ENCODE peak calls at places on chromosomes 7 and 10, in ten cellular contexts. L, P, E, F, M, C, Q, R, K and U are unnamed samples.

GRCh38 chr7:130379019-130379418 is 1.3 kb upstream of the CPA1 start:
- DNase-seq in M (no peak), E (no peak), R (no peak), P (no peak), C (no peak), F (no peak), K (no peak), L (no peak), Q (no peak), U (no peak)

GRCh38 chr10:8840356-8840755 is 785.9 kb downstream of the GATA3 start:
- DNase-seq in F (no peak), K (no peak), Q (no peak), C (no peak), P (no peak), R (no peak), E (no peak), L (no peak), M (no peak), U (no peak)

GRCh38 chr7:142585425-142585824 is 163.8 kb upstream of the PRSS1 start:
- DNase-seq in L (no peak), Q (no peak), M (no peak), K (no peak), E (no peak), C (no peak), F (no peak), P (no peak), R (no peak), U (no peak)

GRCh38 chr10:63343476-63343875 is 122.3 kb downstream of the JMJD1C start:
- DNase-seq in F (no peak), K (no peak), R (no peak), Q (no peak), E (no peak), L (no peak), P (no peak), C (peak; percentile 25), M (no peak), U (no peak)

GRCh38 chr10:71076473-71077142 is 135.8 kb upstream of the UNC5B start:
- DNase-seq in K (no peak), F (no peak), P (peak; percentile 2), L (no peak), Q (no peak), R (no peak), C (no peak), M (no peak), E (no peak), U (no peak)

GRCh38 chr7:143172354-143172753 is 10.9 kb upstream of the TAS2R39 start:
- DNase-seq in M (no peak), R (no peak), L (peak; percentile 36), Q (no peak), E (no peak), K (no peak), F (peak; percentile 31), P (no peak), C (peak; percentile 25), U (peak; percentile 49)

GRCh38 chr10:112721080-112721698 is 228.9 kb upstream of the TCF7L2 start:
- DNase-seq in Q (peak; percentile 69), F (peak; percentile 71), C (peak; percentile 71), M (peak; percentile 61), P (no peak), K (no peak), L (peak; percentile 62), E (peak; percentile 69), R (no peak), U (peak; percentile 63)

GRCh38 chr10:119269737-119270136 is 62.4 kb downstream of the GRK5 start:
- DNase-seq in K (no peak), M (no peak), E (no peak), P (no peak), Q (no peak), C (no peak), R (no peak), L (no peak), F (no peak), U (no peak)

GRCh38 chr7:47197508-47197907 is 384.4 kb downstream of the TNS3 start:
- DNase-seq in P (no peak), L (no peak), F (no peak), C (no peak), E (no peak), M (no peak), K (no peak), Q (no peak), R (no peak), U (no peak)
- H3K4me3 ChIP-seq in P (no peak overlapping the region), L (no peak overlapping the region), F (no peak overlapping the region), C (no peak overlapping the region), E (no peak overlapping the region), M (no peak overlapping the region), K (no peak overlapping the region), Q (no peak overlapping the region), R (no peak overlapping the region), U (no peak overlapping the region)

DNA sequence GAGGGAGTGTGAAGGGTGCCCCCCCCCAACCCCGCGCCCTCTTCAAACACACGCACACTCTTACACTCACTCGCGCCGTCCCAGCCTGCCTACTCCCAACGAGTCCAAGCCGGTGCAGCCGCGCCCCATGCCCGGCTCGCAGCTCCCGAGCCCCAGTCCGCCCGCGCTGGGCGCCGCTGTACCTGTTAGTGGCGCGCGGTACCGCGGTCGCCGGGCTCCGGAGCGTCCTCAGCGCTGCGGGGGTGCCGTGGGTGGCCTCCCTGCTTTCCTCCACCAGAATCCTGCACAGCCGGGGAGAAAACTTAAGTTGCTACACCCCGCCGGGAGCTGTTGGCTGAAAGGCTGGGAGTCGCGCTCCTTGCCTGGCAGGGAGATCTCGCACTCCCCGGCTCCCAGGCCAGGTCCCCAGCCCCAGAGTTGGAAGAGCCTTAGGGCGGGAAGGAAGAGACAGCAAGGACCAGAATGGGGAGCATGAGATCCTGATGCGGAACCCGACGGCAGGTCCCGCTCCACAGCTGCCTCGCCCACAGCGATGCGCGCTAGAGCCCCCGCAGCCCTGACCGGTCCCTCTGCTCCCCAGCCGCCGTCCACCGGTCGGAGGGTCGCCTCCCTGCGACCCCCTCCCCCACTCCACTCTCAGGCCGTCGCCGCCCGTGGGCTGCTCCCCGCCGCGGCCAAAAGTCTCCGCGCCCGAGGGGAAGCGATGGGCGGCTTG is 861 bp downstream of the ST8SIA6 start:
- DNase-seq in K (no peak), M (peak; percentile 21), P (peak; percentile 25), C (peak; percentile 54), L (no peak), F (peak; percentile 20), Q (peak; percentile 32), E (peak; percentile 38), R (no peak), U (peak; percentile 78)
- H3K4me3 ChIP-seq in K (no peak overlapping the region), M (peak overlapping the region; percentile 3), P (peak overlapping the region; percentile 59), C (peak overlapping the region; percentile 60), L (peak overlapping the region; percentile 36), F (peak overlapping the region; percentile 43), Q (peak overlapping the region; percentile 30), E (peak overlapping the region; percentile 50), R (peak overlapping the region; percentile 42), U (peak overlapping the region; percentile 46)

GRCh38 chr7:7970113-7970619 is 1.6 kb downstream of the GLCCI1 start:
- DNase-seq in K (no peak), F (no peak), C (peak; percentile 22), M (no peak), R (no peak), Q (no peak), E (no peak), P (no peak), L (no peak), U (no peak)

GRCh38 chr7:7972927-7973594 is 4.5 kb downstream of the GLCCI1 start:
- DNase-seq in E (no peak), K (no peak), Q (no peak), M (no peak), F (no peak), P (no peak), R (no peak), C (no peak), L (no peak), U (no peak)

GRCh38 chr7:7970620-7971307 is 2.2 kb downstream of the GLCCI1 start:
- DNase-seq in P (no peak), C (peak; percentile 28), Q (no peak), E (no peak), M (no peak), L (peak; percentile 26), R (no peak), K (no peak), F (no peak), U (no peak)

GRCh38 chr7:7972128-7972527 is 3.5 kb downstream of the GLCCI1 start:
- DNase-seq in F (no peak), C (no peak), K (no peak), R (no peak), Q (no peak), M (no peak), E (no peak), P (no peak), L (no peak), U (no peak)

DNA sequence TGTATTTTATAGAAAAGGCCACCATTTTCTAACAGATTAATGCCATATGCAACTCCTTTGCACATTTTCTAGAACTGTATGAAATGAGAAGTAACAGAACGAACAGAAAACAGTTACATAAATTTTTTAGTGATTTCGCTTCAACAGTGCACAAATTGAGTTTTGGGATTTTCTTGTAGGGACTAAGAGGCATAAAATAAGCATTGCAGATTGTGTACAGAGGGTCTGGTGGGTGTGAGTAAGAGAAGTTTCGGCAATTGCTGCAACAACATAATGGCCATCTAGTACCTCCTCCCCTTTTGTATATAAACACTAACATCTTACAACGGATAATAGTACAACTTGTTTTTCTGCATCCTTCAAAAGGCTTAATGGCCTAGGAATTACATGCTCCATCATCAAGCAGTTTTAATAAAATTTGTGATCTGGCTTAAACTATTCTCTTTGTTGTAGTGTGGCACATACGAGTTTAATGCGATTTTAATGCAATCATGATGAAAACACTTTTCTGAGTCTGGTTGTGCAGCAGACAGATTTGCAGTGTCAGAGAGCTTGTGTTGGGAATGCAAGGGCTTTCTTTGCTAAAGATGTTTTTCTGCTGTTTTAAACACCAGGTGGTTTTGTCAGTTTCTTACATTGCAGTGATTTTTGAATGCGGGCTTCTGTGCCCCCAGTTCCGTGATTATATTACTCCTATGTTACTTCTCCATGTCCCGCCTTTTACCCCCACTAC is 2.9 kb downstream of the GLCCI1 start:
- DNase-seq in F (no peak), E (no peak), Q (no peak), P (no peak), R (no peak), C (no peak), M (no peak), K (no peak), L (no peak), U (no peak)
- H3K4me3 ChIP-seq in F (no peak overlapping the region), E (peak overlapping the region; percentile 69), Q (peak overlapping the region; percentile 57), P (no peak overlapping the region), R (no peak overlapping the region), C (no peak overlapping the region), M (no peak overlapping the region), K (peak overlapping the region; percentile 73), L (peak overlapping the region; percentile 85), U (no peak overlapping the region)

GRCh38 chr7:85094046-85094720 is 92.7 kb downstream of the SEMA3D start:
- DNase-seq in P (peak; percentile 26), C (no peak), F (peak; percentile 90), E (peak; percentile 92), R (no peak), L (peak; percentile 90), K (no peak), Q (peak; percentile 50), M (peak; percentile 69), U (no peak)

GRCh38 chr7:85091568-85091928 is 95.3 kb downstream of the SEMA3D start:
- DNase-seq in M (no peak), L (no peak), Q (no peak), R (no peak), K (no peak), F (no peak), P (no peak), C (no peak), E (no peak), U (no peak)

GRCh38 chr7:85097844-85098243 is 89.0 kb downstream of the SEMA3D start:
- DNase-seq in Q (no peak), P (no peak), M (no peak), R (no peak), F (no peak), K (no peak), E (no peak), C (no peak), L (no peak), U (no peak)

GRCh38 chr7:85095816-85096215 is 91.0 kb downstream of the SEMA3D start:
- DNase-seq in M (peak; percentile 53), C (peak; percentile 8), E (peak; percentile 32), K (no peak), L (peak; percentile 59), F (peak; percentile 53), P (no peak), Q (no peak), R (no peak), U (no peak)

DNA sequence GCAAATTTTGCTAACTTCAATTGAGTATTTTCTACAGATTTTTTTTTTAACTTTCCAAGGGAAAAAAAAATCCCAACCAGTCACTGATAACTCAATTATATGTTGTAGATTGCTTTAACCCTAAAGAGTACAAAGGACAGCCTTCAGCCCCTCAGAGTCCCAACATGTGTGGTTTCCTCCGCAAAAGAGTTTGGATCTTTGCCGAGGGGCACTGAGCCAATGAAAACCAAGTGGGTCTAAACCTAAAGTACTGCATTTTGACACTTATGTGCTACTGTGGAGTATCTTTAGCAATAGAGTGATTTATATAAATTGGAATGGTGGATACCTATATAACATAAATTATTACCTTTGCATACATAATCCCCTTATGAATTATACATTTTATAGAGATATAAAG is 91.5 kb downstream of the SEMA3D start:
- DNase-seq in P (peak; percentile 46), F (peak; percentile 41), E (peak; percentile 65), C (no peak), M (no peak), Q (no peak), L (peak; percentile 13), R (no peak), K (no peak), U (no peak)
- H3K4me3 ChIP-seq in P (no peak overlapping the region), F (no peak overlapping the region), E (no peak overlapping the region), C (no peak overlapping the region), M (no peak overlapping the region), Q (no peak overlapping the region), L (no peak overlapping the region), R (no peak overlapping the region), K (no peak overlapping the region), U (no peak overlapping the region)